ENCODE peak calls at places on chromosomes 16 and 17, in ten cellular contexts. G is fibroblast of lung; I is effector CD8-positive, alpha-beta T cell; X is cardiac fibroblast; N is Daoy; D is SK-MEL-5; J is GDM1; F is activated T-cell treated with anti-CD3 and anti-CD28 coated beads for 1 hour; K is GM04504; B is HAP-1. T is an unnamed sample.

GRCh38 chr16:69935278-69935711 is 15.8 kb upstream of the CLEC18A start:
- DNase-seq in G (peak), I (no peak), X (no peak), N (no peak), D (no peak), J (no peak), F (no peak), K (no peak), B (no peak), T (no peak)

GRCh38 chr16:84832488-84833141 is 12.8 kb downstream of the CRISPLD2 start:
- DNase-seq in G (peak), I (no peak), X (peak), N (peak), D (no peak), J (no peak), F (no peak), K (peak), B (no peak), T (no peak)

GRCh38 chr17:2062571-2063183 is 7.8 kb downstream of the HIC1 start:
- DNase-seq in G (peak), I (no peak), X (peak), N (peak), D (no peak), J (no peak), F (no peak), K (no peak), B (no peak), T (no peak)

GRCh38 chr16:27618611-27619380 is 68.9 kb downstream of the KATNIP start:
- DNase-seq in G (no peak), I (no peak), X (no peak), N (no peak), D (no peak), J (no peak), F (no peak), K (no peak), B (no peak), T (no peak)

GRCh38 chr16:14364386-14365199 is 265.5 kb downstream of the PARN start:
- DNase-seq in G (peak), I (no peak), X (peak), N (peak), D (no peak), J (no peak), F (no peak), K (no peak), B (no peak), T (no peak)

GRCh38 chr17:53655591-53655990 is 167.1 kb upstream of the KIF2B start:
- DNase-seq in G (peak), I (no peak), X (no peak), N (no peak), D (no peak), J (no peak), F (no peak), K (peak), B (no peak), T (no peak)

GRCh38 chr16:80125677-80126076 is 415.1 kb upstream of the DYNLRB2 start:
- DNase-seq in G (peak), I (no peak), X (no peak), N (no peak), D (no peak), J (no peak), F (no peak), K (no peak), B (no peak), T (no peak)

GRCh38 chr17:182164-182751 is 808 bp upstream of the DOC2B start:
- DNase-seq in G (no peak), I (no peak), X (no peak), N (peak), D (no peak), J (no peak), F (no peak), K (no peak), B (no peak), T (no peak)

GRCh38 chr16:53893731-53894435 is 189.9 kb downstream of the FTO start:
- DNase-seq in G (peak), I (no peak), X (peak), N (peak), D (no peak), J (no peak), F (no peak), K (peak), B (no peak), T (no peak)

GRCh38 chr16:17224859-17225258 is 245.9 kb downstream of the XYLT1 start:
- DNase-seq in G (peak), I (no peak), X (peak), N (peak), D (no peak), J (peak), F (no peak), K (peak), B (no peak), T (no peak)

GRCh38 chr16:65771707-65772106 is 594.8 kb upstream of the CDH5 start:
- DNase-seq in G (peak), I (no peak), X (no peak), N (no peak), D (no peak), J (no peak), F (no peak), K (no peak), B (no peak), T (no peak)

GRCh38 chr17:55056530-55056929 is 88.0 kb downstream of the STXBP4 start:
- DNase-seq in G (peak), I (no peak), X (no peak), N (no peak), D (no peak), J (no peak), F (no peak), K (no peak), B (no peak), T (no peak)

GRCh38 chr16:66352304-66352703 is 14.2 kb upstream of the CDH5 start:
- DNase-seq in G (no peak), I (no peak), X (no peak), N (no peak), D (no peak), J (no peak), F (no peak), K (no peak), B (no peak), T (no peak)

GRCh38 chr16:75080205-75081029 is 36.2 kb downstream of the LDHD start:
- DNase-seq in G (peak), I (no peak), X (peak), N (peak), D (no peak), J (no peak), F (no peak), K (no peak), B (no peak), T (no peak)

GRCh38 chr17:15952048-15952532 is 7.2 kb downstream of the ADORA2B start:
- DNase-seq in G (no peak), I (no peak), X (no peak), N (no peak), D (no peak), J (no peak), F (no peak), K (no peak), B (no peak), T (no peak)

GRCh38 chr17:56833023-56833811 is 503 bp downstream of the C17orf67 start:
- DNase-seq in G (peak), I (peak), X (peak), N (peak), D (peak), J (peak), F (peak), K (peak), B (peak), T (peak)

GRCh38 chr16:12141556-12141955 is 165.0 kb downstream of the SNX29 start:
- DNase-seq in G (no peak), I (no peak), X (no peak), N (no peak), D (no peak), J (no peak), F (no peak), K (no peak), B (no peak), T (no peak)

GRCh38 chr16:53323924-53324323 is 110.3 kb upstream of the RBL2 start:
- DNase-seq in G (no peak), I (no peak), X (no peak), N (no peak), D (no peak), J (no peak), F (no peak), K (no peak), B (no peak), T (no peak)

T was measured in activated CD4-positive, alpha-beta T cell treated with anti-CD3 and anti-CD28 coated beads for 1 hour.